ENCODE peak calls at places on chromosomes 5 and 9, in five cellular contexts. J is A549; R is cardiac fibroblast; O is osteocyte; T is CD8-positive, alpha-beta T cell. C is an unnamed sample.
A peak's percentile ranks its signal among the peaks of the same experiment; 100 is the strongest.

GRCh38 chr9:135100241-135101067 is 13.0 kb downstream of the OLFM1 start:
- DNase-seq in O (no peak), R (no peak), T (no peak), J (no peak), C (no peak)

GRCh38 chr9:129143031-129143441 is 31.8 kb downstream of the PTPA start:
- DNase-seq in R (peak; percentile 98), O (peak; percentile 95), J (peak; percentile 92), T (peak; percentile 64), C (peak; percentile 74)

GRCh38 chr5:139377226-139377625 is 5.9 kb downstream of the SLC23A1 start:
- DNase-seq in O (no peak), R (no peak), T (no peak), J (no peak), C (no peak)

GRCh38 chr9:33167084-33167948 is at the start of gene B4GALT1:
- DNase-seq in O (peak; percentile 98), J (peak; percentile 87), T (peak; percentile 97), R (peak; percentile 99), C (peak; percentile 89)

GRCh38 chr5:67165524-67166459 is 30.8 kb downstream of the CD180 start:
- DNase-seq in R (peak; percentile 87), O (peak; percentile 83), J (peak; percentile 56), T (peak; percentile 70), C (peak; percentile 75)

GRCh38 chr9:70060883-70061507 is 17.3 kb downstream of the MAMDC2 start:
- DNase-seq in J (no peak), T (no peak), O (no peak), R (no peak), C (no peak)

GRCh38 chr9:17291766-17292165 is 156.9 kb downstream of the CNTLN start:
- DNase-seq in R (no peak), T (no peak), J (no peak), O (no peak), C (no peak)

GRCh38 chr5:56003633-56004032 is 8.9 kb upstream of the IL6ST start:
- DNase-seq in J (no peak), R (peak; percentile 78), T (no peak), O (no peak), C (no peak)

GRCh38 chr5:111453747-111454146 is 58.6 kb downstream of the STARD4 start:
- DNase-seq in T (no peak), R (peak; percentile 11), O (no peak), J (no peak), C (no peak)

GRCh38 chr9:120480707-120481106 is 99.3 kb downstream of the CDK5RAP2 start:
- DNase-seq in T (no peak), J (no peak), R (no peak), O (no peak), C (no peak)

GRCh38 chr5:132094393-132095076 is 20.9 kb downstream of the CSF2 start:
- DNase-seq in R (peak; percentile 82), O (peak; percentile 84), J (peak; percentile 69), T (no peak), C (peak; percentile 16)

GRCh38 chr9:83444110-83444509 is 94.1 kb downstream of the FRMD3 start:
- DNase-seq in R (peak; percentile 78), T (no peak), J (no peak), O (no peak), C (no peak)

GRCh38 chr5:172926796-172927195 is 32.4 kb upstream of the RPL26L1 start:
- DNase-seq in O (no peak), R (no peak), T (no peak), J (no peak), C (no peak)

GRCh38 chr9:132090771-132091170 is 11.1 kb upstream of the MED27 start:
- DNase-seq in J (no peak), R (no peak), O (no peak), T (no peak), C (no peak)

GRCh38 chr9:114299286-114300152 is 23.4 kb upstream of the ORM1 start:
- DNase-seq in O (peak; percentile 74), R (no peak), J (no peak), T (no peak), C (peak; percentile 1)

GRCh38 chr9:135332979-135333748 is 146.4 kb upstream of the PPP1R26 start:
- DNase-seq in O (peak; percentile 57), J (no peak), R (no peak), T (no peak), C (peak; percentile 6)

GRCh38 chr5:138898336-138898735 is 23.2 kb upstream of the LRRTM2 start:
- DNase-seq in O (no peak), T (no peak), R (no peak), J (no peak), C (no peak)

GRCh38 chr5:163789870-163790269 is 284.5 kb downstream of the MAT2B start:
- DNase-seq in R (no peak), T (no peak), J (no peak), O (no peak), C (no peak)

GRCh38 chr9:104868687-104869404 is 59.1 kb downstream of the ABCA1 start:
- DNase-seq in J (peak; percentile 68), O (no peak), R (peak; percentile 93), T (no peak), C (no peak)

GRCh38 chr9:78074385-78075291 is 43.0 kb upstream of the GNAQ start:
- DNase-seq in R (no peak), T (no peak), O (no peak), J (no peak), C (no peak)

GRCh38 chr5:91018185-91018584 is 364.9 kb downstream of the ARRDC3 start:
- DNase-seq in O (no peak), R (peak; percentile 32), J (no peak), T (no peak), C (no peak)

GRCh38 chr5:81213070-81213469 is 20.1 kb upstream of the CKMT2 start:
- DNase-seq in T (no peak), O (no peak), R (no peak), J (no peak), C (no peak)

GRCh38 chr9:970310-971002 is 6.0 kb upstream of the DMRT3 start:
- DNase-seq in T (no peak), O (peak; percentile 80), R (no peak), J (no peak), C (no peak)

GRCh38 chr9:971901-972511 is 4.4 kb upstream of the DMRT3 start:
- DNase-seq in R (no peak), O (peak; percentile 81), J (no peak), T (no peak), C (no peak)

GRCh38 chr9:967851-968641 is 8.4 kb upstream of the DMRT3 start:
- DNase-seq in J (no peak), R (no peak), O (no peak), T (no peak), C (no peak)

GRCh38 chr9:969310-969692 is 7.2 kb upstream of the DMRT3 start:
- DNase-seq in R (no peak), T (no peak), O (peak; percentile 72), J (no peak), C (no peak)

DNA sequence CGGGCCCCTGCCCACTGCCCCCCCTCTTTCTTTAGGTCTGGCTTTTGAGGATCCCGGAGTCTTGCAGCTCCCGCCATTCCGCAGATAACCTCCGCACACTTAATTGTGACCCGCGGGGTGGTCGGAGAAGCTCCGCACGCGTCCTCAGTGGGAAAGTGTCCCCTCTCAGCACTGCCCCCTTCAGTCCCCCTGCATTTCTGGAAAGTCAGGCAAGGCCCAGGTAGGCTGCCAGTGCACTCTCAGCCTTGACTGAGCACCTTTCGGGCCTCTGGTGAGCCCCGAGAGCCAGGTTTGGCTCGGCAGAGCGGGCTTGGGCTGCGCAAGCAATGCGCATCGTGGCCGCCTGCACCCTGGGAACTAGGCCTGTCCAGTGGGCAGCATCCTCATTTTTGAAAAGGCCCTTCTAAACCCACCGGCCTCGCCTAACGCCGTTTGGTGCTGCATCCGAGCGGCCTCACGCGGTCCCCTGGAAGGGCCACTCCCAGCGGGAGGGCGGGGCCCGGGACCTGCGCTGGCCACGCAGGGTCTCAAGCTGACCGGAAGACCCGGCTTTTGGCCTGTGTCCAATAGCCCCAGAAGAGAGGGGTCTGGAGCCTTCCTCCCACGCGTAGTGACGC is 6.7 kb upstream of the DMRT3 start:
- DNase-seq in R (no peak), O (peak; percentile 77), T (no peak), J (no peak), C (no peak)
- TF ChIP-seq CTCF in R (no peak), O (no peak), T (no peak), J (no peak), C (no peak)

GRCh38 chr5:20470997-20471396 is 483.0 kb upstream of the CDH18 start:
- DNase-seq in T (no peak), J (no peak), R (no peak), O (no peak), C (no peak)

DNA sequence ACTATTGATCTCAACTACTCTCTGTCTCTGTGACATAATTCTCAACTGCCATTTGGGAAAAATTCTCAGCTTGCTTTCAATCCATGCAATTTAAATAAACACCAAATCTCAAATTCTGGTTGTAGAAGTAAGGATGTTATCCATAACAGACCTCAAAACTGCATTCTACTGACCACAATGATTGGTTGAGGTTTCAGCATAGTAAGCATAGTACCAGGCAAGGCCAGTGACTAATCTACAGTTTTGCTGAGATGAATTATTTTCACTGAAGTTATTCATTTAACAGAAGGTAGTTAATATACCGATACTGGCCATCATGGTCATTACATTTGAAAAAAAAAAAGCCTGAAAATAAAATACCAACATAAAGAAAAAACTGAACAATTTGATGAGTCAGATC is 488.0 kb upstream of the CDH18 start:
- DNase-seq in O (no peak), J (no peak), R (no peak), T (no peak), C (no peak)
- TF ChIP-seq CTCF in O (no peak), J (no peak), R (no peak), T (no peak), C (no peak)

DNA sequence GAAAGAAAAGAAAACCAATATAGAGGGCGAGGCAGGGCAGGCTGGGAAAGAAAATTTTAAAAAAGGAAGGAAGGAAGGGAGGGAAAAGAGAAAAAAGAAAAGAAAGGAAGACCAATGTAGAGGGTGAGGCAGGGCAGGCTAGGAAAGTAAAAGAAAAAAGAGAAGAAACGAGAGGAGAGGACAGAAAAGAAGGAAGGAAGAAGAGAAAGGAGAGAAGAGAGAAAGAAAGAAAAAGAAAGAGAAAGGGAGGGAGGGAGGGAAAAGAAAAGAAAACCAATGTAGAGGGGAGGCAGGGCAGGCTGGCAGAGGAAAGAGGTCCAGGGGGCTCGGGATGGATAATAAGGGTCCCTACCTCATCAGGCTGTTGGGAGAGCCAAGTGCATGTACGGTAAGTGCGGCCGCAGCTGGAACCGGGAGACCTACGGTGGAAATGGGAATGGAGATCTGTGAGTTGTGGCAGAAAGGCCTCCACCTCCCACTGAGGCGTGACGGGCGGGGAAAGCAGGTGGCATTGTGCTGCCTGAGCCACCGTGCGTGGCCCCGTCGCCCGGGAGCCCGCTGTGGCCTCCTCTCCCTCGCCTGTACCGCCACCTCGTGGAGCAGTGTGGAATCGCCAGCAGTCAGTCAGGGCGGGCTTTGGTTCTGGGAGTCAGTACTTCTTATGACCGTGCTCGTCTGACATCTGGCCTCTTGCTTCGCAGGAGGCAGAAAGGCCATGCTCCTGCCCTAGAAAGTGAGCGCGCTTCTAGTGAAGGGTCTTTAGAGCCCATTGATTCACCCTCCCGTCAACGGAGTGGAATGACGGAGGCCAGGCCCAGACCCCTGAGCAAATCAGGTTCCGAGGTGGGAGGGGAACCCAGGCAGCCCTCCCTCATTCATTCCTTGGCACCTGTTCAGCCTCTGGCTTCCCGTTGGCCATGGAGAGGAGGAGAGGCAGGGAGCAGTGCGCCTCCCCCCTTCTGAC is 10.4 kb upstream of the NHP2 start:
- DNase-seq in T (peak; percentile 92), R (peak; percentile 72), O (peak; percentile 95), J (peak; percentile 89), C (peak; percentile 91)
- TF ChIP-seq CTCF in T (peak; percentile 96), R (peak; percentile 98), O (peak; percentile 98), J (peak; percentile 88), C (peak; percentile 94)

DNA sequence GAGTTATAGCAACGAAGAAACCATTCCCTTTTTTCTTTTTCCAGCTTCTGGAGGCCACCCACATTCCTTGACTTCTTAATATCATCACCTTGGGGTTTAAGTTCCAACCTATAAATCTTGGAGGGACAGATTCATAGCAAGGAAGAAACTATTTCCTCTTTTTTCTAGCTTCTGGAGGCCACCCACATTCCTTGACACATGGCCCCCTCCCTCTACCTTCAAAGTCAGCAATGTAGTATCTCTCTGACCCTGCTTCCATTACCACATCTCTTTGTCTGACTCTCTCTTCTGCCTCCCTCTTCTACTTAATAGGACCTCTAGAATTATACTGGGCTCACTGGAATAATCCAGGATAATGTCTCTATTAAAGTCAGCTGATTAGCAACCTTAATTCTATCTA is 34.7 kb upstream of the SHISAL2B start:
- DNase-seq in R (no peak), T (no peak), J (no peak), O (no peak), C (no peak)
- TF ChIP-seq CTCF in R (no peak), T (no peak), J (no peak), O (no peak), C (no peak)

C was measured in natural killer cell.